ENCODE peak calls at places on chromosomes 13 and 19, in six cellular contexts. One of them, this sample, is unnamed.
A peak's percentile ranks its signal among the peaks of the same experiment; 100 is the strongest.

GRCh38 chr13:50149932-50150331 is 134.7 kb downstream of the KCNRG start:
- DNase-seq in AG04450: no peak
- DNase-seq in transverse colon: no peak
- DNase-seq in ovary: no peak
- DNase-seq in fibroblast of lung: no peak
- DNase-seq in cardiac muscle cell: peak; percentile 53
- DNase-seq in this sample: peak; percentile 64

GRCh38 chr19:12933287-12934072 is at the start of gene FARSA:
- DNase-seq in AG04450: peak; percentile 74
- DNase-seq in transverse colon: peak; percentile 93
- DNase-seq in ovary: peak; percentile 91
- DNase-seq in fibroblast of lung: peak; percentile 88
- DNase-seq in cardiac muscle cell: peak; percentile 92
- DNase-seq in this sample: peak; percentile 95

GRCh38 chr13:71460179-71460578 is 406.8 kb downstream of the DACH1 start:
- DNase-seq in AG04450: no peak
- DNase-seq in transverse colon: no peak
- DNase-seq in ovary: no peak
- DNase-seq in fibroblast of lung: peak; percentile 54
- DNase-seq in cardiac muscle cell: peak; percentile 47
- DNase-seq in this sample: no peak

GRCh38 chr19:52343548-52343947 is 7.5 kb downstream of the ZNF610 start:
- DNase-seq in AG04450: no peak
- DNase-seq in transverse colon: peak; percentile 9
- DNase-seq in ovary: peak; percentile 55
- DNase-seq in fibroblast of lung: peak; percentile 25
- DNase-seq in cardiac muscle cell: peak; percentile 27
- DNase-seq in this sample: peak; percentile 26

GRCh38 chr19:49327878-49328544 is 3.0 kb upstream of the SLC6A16 start:
- DNase-seq in AG04450: no peak
- DNase-seq in transverse colon: no peak
- DNase-seq in ovary: no peak
- DNase-seq in fibroblast of lung: peak; percentile 10
- DNase-seq in cardiac muscle cell: peak; percentile 48
- DNase-seq in this sample: peak; percentile 45

GRCh38 chr13:95496485-95496884 is 56.0 kb upstream of the CLDN10 start:
- DNase-seq in AG04450: no peak
- DNase-seq in transverse colon: no peak
- DNase-seq in ovary: no peak
- DNase-seq in fibroblast of lung: no peak
- DNase-seq in cardiac muscle cell: no peak
- DNase-seq in this sample: no peak

GRCh38 chr19:36101550-36102327 is 9.2 kb upstream of the OVOL3 start:
- DNase-seq in AG04450: no peak
- DNase-seq in transverse colon: no peak
- DNase-seq in ovary: no peak
- DNase-seq in fibroblast of lung: no peak
- DNase-seq in cardiac muscle cell: no peak
- DNase-seq in this sample: no peak

GRCh38 chr13:97629601-97630272 is 195.8 kb downstream of the RAP2A start:
- DNase-seq in AG04450: no peak
- DNase-seq in transverse colon: no peak
- DNase-seq in ovary: no peak
- DNase-seq in fibroblast of lung: no peak
- DNase-seq in cardiac muscle cell: no peak
- DNase-seq in this sample: no peak

GRCh38 chr19:35038623-35039512 is 2.7 kb upstream of the HPN start:
- DNase-seq in AG04450: no peak
- DNase-seq in transverse colon: no peak
- DNase-seq in ovary: no peak
- DNase-seq in fibroblast of lung: peak; percentile 7
- DNase-seq in cardiac muscle cell: no peak
- DNase-seq in this sample: no peak

GRCh38 chr19:1410136-1410786 is 2.9 kb downstream of the DAZAP1 start:
- DNase-seq in AG04450: no peak
- DNase-seq in transverse colon: no peak
- DNase-seq in ovary: no peak
- DNase-seq in fibroblast of lung: peak; percentile 76
- DNase-seq in cardiac muscle cell: peak; percentile 44
- DNase-seq in this sample: no peak
- H3K4me3 ChIP-seq in AG04450: peak overlapping the region; percentile 75
- H3K4me3 ChIP-seq in transverse colon: no peak overlapping the region
- H3K4me3 ChIP-seq in ovary: no peak overlapping the region
- H3K4me3 ChIP-seq in fibroblast of lung: peak overlapping the region; percentile 9
- H3K4me3 ChIP-seq in cardiac muscle cell: no peak overlapping the region
- H3K4me3 ChIP-seq in this sample: peak overlapping the region; percentile 6

GRCh38 chr19:3916033-3916432 is 16.8 kb upstream of the NMRK2 start:
- DNase-seq in AG04450: no peak
- DNase-seq in transverse colon: no peak
- DNase-seq in ovary: no peak
- DNase-seq in fibroblast of lung: no peak
- DNase-seq in cardiac muscle cell: no peak
- DNase-seq in this sample: no peak
- H3K27ac ChIP-seq in AG04450: no peak overlapping the region
- H3K27ac ChIP-seq in transverse colon: no peak overlapping the region
- H3K27ac ChIP-seq in ovary: no peak overlapping the region
- H3K27ac ChIP-seq in fibroblast of lung: no peak overlapping the region
- H3K27ac ChIP-seq in cardiac muscle cell: no peak overlapping the region
- H3K27ac ChIP-seq in this sample: no peak overlapping the region

GRCh38 chr19:1849132-1849474 is 820 bp upstream of the REXO1 start:
- DNase-seq in AG04450: no peak
- DNase-seq in transverse colon: no peak
- DNase-seq in ovary: no peak
- DNase-seq in fibroblast of lung: no peak
- DNase-seq in cardiac muscle cell: no peak
- DNase-seq in this sample: no peak
- H3K4me3 ChIP-seq in AG04450: no peak overlapping the region
- H3K4me3 ChIP-seq in transverse colon: no peak overlapping the region
- H3K4me3 ChIP-seq in ovary: no peak overlapping the region
- H3K4me3 ChIP-seq in fibroblast of lung: no peak overlapping the region
- H3K4me3 ChIP-seq in cardiac muscle cell: no peak overlapping the region
- H3K4me3 ChIP-seq in this sample: no peak overlapping the region

DNA sequence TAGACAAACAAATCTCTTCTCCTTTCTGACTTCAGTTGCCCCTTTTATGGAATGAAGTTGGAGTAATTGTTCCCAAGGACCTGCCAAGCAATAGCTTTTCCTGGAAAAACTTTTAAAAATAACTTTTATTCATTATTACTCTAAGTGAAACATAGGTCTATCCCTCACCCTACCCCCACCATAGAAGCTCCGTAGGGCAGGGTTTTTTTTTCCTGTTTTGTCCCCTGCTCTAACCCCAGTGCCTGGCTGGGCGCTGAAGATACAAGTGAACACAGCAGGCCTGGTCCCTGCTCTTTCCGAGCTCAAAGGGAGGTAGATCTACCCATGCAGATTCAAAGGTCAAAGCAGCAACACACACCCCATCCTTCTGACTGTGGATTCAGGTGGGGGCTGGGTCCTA is 8.7 kb upstream of the GNG8 start:
- DNase-seq in AG04450: no peak
- DNase-seq in transverse colon: no peak
- DNase-seq in ovary: no peak
- DNase-seq in fibroblast of lung: no peak
- DNase-seq in cardiac muscle cell: no peak
- DNase-seq in this sample: no peak
- H3K27ac ChIP-seq in AG04450: no peak overlapping the region
- H3K27ac ChIP-seq in transverse colon: peak overlapping the region; percentile 69
- H3K27ac ChIP-seq in ovary: no peak overlapping the region
- H3K27ac ChIP-seq in fibroblast of lung: no peak overlapping the region
- H3K27ac ChIP-seq in cardiac muscle cell: peak overlapping the region; percentile 64
- H3K27ac ChIP-seq in this sample: peak overlapping the region; percentile 21

GRCh38 chr19:5253403-5254110 is 87.1 kb downstream of the PTPRS start:
- DNase-seq in AG04450: no peak
- DNase-seq in transverse colon: no peak
- DNase-seq in ovary: no peak
- DNase-seq in fibroblast of lung: peak; percentile 63
- DNase-seq in cardiac muscle cell: no peak
- DNase-seq in this sample: no peak

GRCh38 chr19:5254944-5255343 is 85.7 kb downstream of the PTPRS start:
- DNase-seq in AG04450: no peak
- DNase-seq in transverse colon: no peak
- DNase-seq in ovary: no peak
- DNase-seq in fibroblast of lung: no peak
- DNase-seq in cardiac muscle cell: no peak
- DNase-seq in this sample: no peak

GRCh38 chr19:5255602-5256231 is 84.9 kb downstream of the PTPRS start:
- DNase-seq in AG04450: no peak
- DNase-seq in transverse colon: no peak
- DNase-seq in ovary: no peak
- DNase-seq in fibroblast of lung: no peak
- DNase-seq in cardiac muscle cell: no peak
- DNase-seq in this sample: no peak

GRCh38 chr19:5257155-5258045 is 83.2 kb downstream of the PTPRS start:
- DNase-seq in AG04450: no peak
- DNase-seq in transverse colon: no peak
- DNase-seq in ovary: no peak
- DNase-seq in fibroblast of lung: no peak
- DNase-seq in cardiac muscle cell: no peak
- DNase-seq in this sample: no peak

DNA sequence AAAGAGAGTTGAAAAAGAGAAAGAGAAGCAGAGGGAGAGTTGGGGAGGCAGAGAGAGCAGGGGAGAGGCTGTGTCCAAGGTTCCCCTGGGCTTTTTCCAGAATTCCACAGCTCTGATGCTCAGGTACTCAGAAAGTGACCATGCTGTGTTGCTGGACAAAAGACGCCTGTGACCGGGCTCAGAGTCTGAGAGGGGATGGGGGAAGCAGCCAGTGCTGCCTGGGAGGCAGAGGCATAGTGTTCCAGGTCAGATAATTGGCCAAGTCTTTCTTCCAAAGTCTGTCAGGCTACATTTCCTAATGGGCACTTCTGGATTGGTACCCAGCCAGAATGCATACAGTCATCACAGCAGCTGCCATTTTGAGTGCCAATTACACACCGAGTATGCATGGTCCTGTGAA is 86.1 kb downstream of the PTPRS start:
- DNase-seq in AG04450: no peak
- DNase-seq in transverse colon: no peak
- DNase-seq in ovary: no peak
- DNase-seq in fibroblast of lung: no peak
- DNase-seq in cardiac muscle cell: no peak
- DNase-seq in this sample: no peak
- H3K4me3 ChIP-seq in AG04450: no peak overlapping the region
- H3K4me3 ChIP-seq in transverse colon: no peak overlapping the region
- H3K4me3 ChIP-seq in ovary: no peak overlapping the region
- H3K4me3 ChIP-seq in fibroblast of lung: no peak overlapping the region
- H3K4me3 ChIP-seq in cardiac muscle cell: no peak overlapping the region
- H3K4me3 ChIP-seq in this sample: no peak overlapping the region

GRCh38 chr19:14563989-14564650 is 7.7 kb downstream of the NDUFB7 start:
- DNase-seq in AG04450: no peak
- DNase-seq in transverse colon: no peak
- DNase-seq in ovary: no peak
- DNase-seq in fibroblast of lung: no peak
- DNase-seq in cardiac muscle cell: peak; percentile 21
- DNase-seq in this sample: peak; percentile 50
- H3K27ac ChIP-seq in AG04450: no peak overlapping the region
- H3K27ac ChIP-seq in transverse colon: no peak overlapping the region
- H3K27ac ChIP-seq in ovary: no peak overlapping the region
- H3K27ac ChIP-seq in fibroblast of lung: no peak overlapping the region
- H3K27ac ChIP-seq in cardiac muscle cell: no peak overlapping the region
- H3K27ac ChIP-seq in this sample: no peak overlapping the region

GRCh38 chr13:42328672-42329071 is 56.7 kb downstream of the AKAP11 start:
- DNase-seq in AG04450: no peak
- DNase-seq in transverse colon: no peak
- DNase-seq in ovary: no peak
- DNase-seq in fibroblast of lung: no peak
- DNase-seq in cardiac muscle cell: peak; percentile 18
- DNase-seq in this sample: no peak
- H3K4me3 ChIP-seq in AG04450: no peak overlapping the region
- H3K4me3 ChIP-seq in transverse colon: no peak overlapping the region
- H3K4me3 ChIP-seq in ovary: no peak overlapping the region
- H3K4me3 ChIP-seq in fibroblast of lung: no peak overlapping the region
- H3K4me3 ChIP-seq in cardiac muscle cell: no peak overlapping the region
- H3K4me3 ChIP-seq in this sample: no peak overlapping the region

DNA sequence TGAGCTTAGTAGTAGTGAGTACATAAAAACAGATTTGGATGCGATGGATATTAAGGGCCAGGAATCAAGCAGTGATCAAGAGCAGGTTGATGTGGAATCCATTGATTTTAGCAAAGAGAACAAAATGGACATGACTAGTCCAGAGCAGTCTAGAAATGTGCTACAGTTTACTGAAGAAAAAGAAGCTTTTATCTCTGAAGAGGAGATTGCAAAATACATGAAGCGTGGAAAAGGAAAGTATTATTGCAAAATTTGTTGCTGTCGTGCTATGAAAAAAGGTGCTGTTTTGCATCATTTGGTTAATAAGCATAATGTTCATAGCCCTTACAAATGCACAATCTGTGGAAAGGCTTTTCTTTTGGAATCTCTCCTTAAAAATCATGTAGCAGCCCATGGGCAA is 11.4 kb downstream of the CHAMP1 start:
- DNase-seq in AG04450: no peak
- DNase-seq in transverse colon: no peak
- DNase-seq in ovary: no peak
- DNase-seq in fibroblast of lung: no peak
- DNase-seq in cardiac muscle cell: peak; percentile 81
- DNase-seq in this sample: no peak
- H3K27ac ChIP-seq in AG04450: no peak overlapping the region
- H3K27ac ChIP-seq in transverse colon: no peak overlapping the region
- H3K27ac ChIP-seq in ovary: no peak overlapping the region
- H3K27ac ChIP-seq in fibroblast of lung: no peak overlapping the region
- H3K27ac ChIP-seq in cardiac muscle cell: no peak overlapping the region
- H3K27ac ChIP-seq in this sample: no peak overlapping the region

DNA sequence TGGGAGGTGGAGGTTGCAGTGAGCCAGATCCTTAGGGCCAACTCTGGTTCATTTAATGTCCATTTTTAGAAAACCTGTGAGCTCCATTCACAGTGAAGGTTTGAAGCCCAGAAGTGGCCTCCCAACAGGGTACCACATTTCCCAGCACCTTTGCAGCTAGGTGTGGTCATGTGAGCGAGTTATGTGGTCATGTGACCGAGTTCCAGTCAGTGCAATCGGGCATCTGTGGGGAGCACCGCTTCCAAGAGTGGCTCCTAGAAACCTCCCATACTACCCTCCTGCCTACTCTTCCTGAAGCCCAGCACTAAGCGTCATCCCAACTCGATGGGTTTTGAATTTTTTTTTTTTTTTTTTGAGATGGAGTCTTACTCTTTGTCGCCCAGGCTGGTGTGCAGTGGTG is 663 bp upstream of the PLA2G4C start:
- DNase-seq in AG04450: no peak
- DNase-seq in transverse colon: no peak
- DNase-seq in ovary: no peak
- DNase-seq in fibroblast of lung: no peak
- DNase-seq in cardiac muscle cell: no peak
- DNase-seq in this sample: no peak
- H3K4me3 ChIP-seq in AG04450: no peak overlapping the region
- H3K4me3 ChIP-seq in transverse colon: no peak overlapping the region
- H3K4me3 ChIP-seq in ovary: no peak overlapping the region
- H3K4me3 ChIP-seq in fibroblast of lung: no peak overlapping the region
- H3K4me3 ChIP-seq in cardiac muscle cell: no peak overlapping the region
- H3K4me3 ChIP-seq in this sample: no peak overlapping the region

DNA sequence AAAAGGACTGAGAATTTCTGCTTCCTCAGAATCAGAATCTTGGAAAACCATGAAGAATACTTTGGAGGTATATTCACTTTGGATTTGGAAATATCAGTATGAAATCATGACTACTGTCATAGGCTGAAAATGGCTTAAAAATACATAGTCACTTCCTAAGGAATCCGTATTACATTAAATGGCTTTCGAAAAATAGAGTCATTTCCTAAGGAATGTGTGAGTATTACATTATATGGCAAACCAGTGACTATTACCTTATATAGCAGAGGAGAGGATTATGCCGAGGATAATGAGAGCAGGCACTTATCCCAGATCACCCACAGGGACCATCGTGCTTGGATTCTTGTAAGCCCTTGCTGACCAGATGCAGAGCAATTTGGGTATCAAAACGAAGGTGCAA is 1471.8 kb downstream of the EFNB2 start:
- DNase-seq in AG04450: no peak
- DNase-seq in transverse colon: no peak
- DNase-seq in ovary: no peak
- DNase-seq in fibroblast of lung: peak; percentile 6
- DNase-seq in cardiac muscle cell: no peak
- DNase-seq in this sample: no peak
- H3K27ac ChIP-seq in AG04450: no peak overlapping the region
- H3K27ac ChIP-seq in transverse colon: no peak overlapping the region
- H3K27ac ChIP-seq in ovary: no peak overlapping the region
- H3K27ac ChIP-seq in fibroblast of lung: no peak overlapping the region
- H3K27ac ChIP-seq in cardiac muscle cell: no peak overlapping the region
- H3K27ac ChIP-seq in this sample: no peak overlapping the region